ENCODE peak calls at places on chromosomes 11 and 22, in seven cellular contexts. Q is vagina, G is stomach, P is K562, W is transverse colon, J is spleen, Z is ovary. A is an unnamed sample.

GRCh38 chr11:111123463-111124398 is 121.8 kb upstream of the POU2AF2 start:
- DNase-seq in Q (no peak), G (no peak), P (no peak), W (no peak), J (no peak), Z (no peak), A (no peak)

GRCh38 chr11:57546869-57547518 is 9.6 kb downstream of the SMTNL1 start:
- DNase-seq in Q (no peak), G (no peak), P (peak), W (no peak), J (no peak), Z (no peak), A (no peak)

GRCh38 chr11:68164437-68164836 is 43.2 kb upstream of the CHKA start:
- DNase-seq in Q (no peak), G (no peak), P (no peak), W (no peak), J (no peak), Z (no peak), A (no peak)

GRCh38 chr11:130478881-130479280 is 30.4 kb downstream of the ADAMTS15 start:
- DNase-seq in Q (no peak), G (no peak), P (no peak), W (no peak), J (no peak), Z (no peak), A (no peak)

GRCh38 chr22:19419464-19420178 is 11.9 kb downstream of the HIRA start:
- DNase-seq in Q (no peak), G (no peak), P (peak), W (peak), J (no peak), Z (no peak), A (no peak)

GRCh38 chr11:83724704-83725114 is 438.5 kb upstream of the CCDC90B start:
- DNase-seq in Q (peak), G (peak), P (no peak), W (no peak), J (no peak), Z (peak), A (peak)

GRCh38 chr11:105611837-105612480 is 2.1 kb downstream of the GRIA4 start:
- DNase-seq in Q (no peak), G (no peak), P (no peak), W (no peak), J (no peak), Z (no peak), A (no peak)

GRCh38 chr11:706439-706956 is 467 bp downstream of the EPS8L2 start:
- DNase-seq in Q (no peak), G (peak), P (no peak), W (peak), J (no peak), Z (peak), A (no peak)

GRCh38 chr22:35525687-35526332 is 14.8 kb upstream of the RASD2 start:
- DNase-seq in Q (no peak), G (no peak), P (no peak), W (no peak), J (no peak), Z (no peak), A (no peak)

GRCh38 chr11:22192642-22193347 is at the start of gene ANO5:
- DNase-seq in Q (no peak), G (peak), P (peak), W (peak), J (peak), Z (peak), A (peak)

GRCh38 chr11:124551189-124551588 is 7.7 kb upstream of the OR8B12 start:
- DNase-seq in Q (no peak), G (no peak), P (no peak), W (no peak), J (no peak), Z (no peak), A (no peak)

GRCh38 chr22:19873138-19873959 is 18.7 kb upstream of the GNB1L start:
- DNase-seq in Q (no peak), G (no peak), P (no peak), W (peak), J (peak), Z (peak), A (peak)

GRCh38 chr22:30202531-30203006 is 44.0 kb downstream of the LIF start:
- DNase-seq in Q (no peak), G (peak), P (no peak), W (peak), J (no peak), Z (peak), A (peak)

GRCh38 chr11:110200836-110201235 is 95.6 kb downstream of the RDX start:
- DNase-seq in Q (no peak), G (no peak), P (no peak), W (no peak), J (no peak), Z (no peak), A (no peak)

GRCh38 chr11:74319139-74319538 is 7.7 kb upstream of the P4HA3 start:
- DNase-seq in Q (no peak), G (no peak), P (no peak), W (no peak), J (no peak), Z (no peak), A (no peak)

GRCh38 chr11:118406599-118407166 is 5.3 kb downstream of the ATP5MG start:
- DNase-seq in Q (no peak), G (no peak), P (no peak), W (peak), J (no peak), Z (no peak), A (no peak)

GRCh38 chr22:20131856-20132685 is 467 bp downstream of the ZDHHC8 start:
- DNase-seq in Q (no peak), G (peak), P (peak), W (peak), J (peak), Z (no peak), A (peak)

GRCh38 chr11:115501895-115502589 is 2.2 kb downstream of the CADM1 start:
- DNase-seq in Q (no peak), G (no peak), P (no peak), W (no peak), J (no peak), Z (no peak), A (no peak)

GRCh38 chr22:22939537-22940368 is 52.1 kb downstream of the IGLL5 start:
- DNase-seq in Q (no peak), G (no peak), P (no peak), W (peak), J (peak), Z (no peak), A (no peak)

GRCh38 chr22:37747090-37747714 is 50.4 kb downstream of the TRIOBP start:
- DNase-seq in Q (no peak), G (no peak), P (no peak), W (no peak), J (no peak), Z (peak), A (peak)

GRCh38 chr22:41664490-41664889 is 24.2 kb downstream of the SNU13 start:
- DNase-seq in Q (no peak), G (no peak), P (no peak), W (no peak), J (no peak), Z (no peak), A (no peak)

GRCh38 chr22:41661088-41661487 is 27.6 kb downstream of the SNU13 start:
- DNase-seq in Q (no peak), G (no peak), P (no peak), W (no peak), J (no peak), Z (no peak), A (no peak)

GRCh38 chr22:41668971-41669911 is 19.4 kb downstream of the SNU13 start:
- DNase-seq in Q (no peak), G (no peak), P (no peak), W (no peak), J (no peak), Z (no peak), A (no peak)

GRCh38 chr22:41661713-41662112 is 27.0 kb downstream of the SNU13 start:
- DNase-seq in Q (no peak), G (no peak), P (no peak), W (no peak), J (no peak), Z (no peak), A (no peak)

GRCh38 chr22:41664951-41665350 is 23.7 kb downstream of the SNU13 start:
- DNase-seq in Q (no peak), G (no peak), P (no peak), W (no peak), J (no peak), Z (no peak), A (no peak)
- TF ChIP-seq POLR2A in Q (no peak), G (no peak), P (no peak), W (no peak), J (no peak), Z (no peak), A (no peak)

DNA sequence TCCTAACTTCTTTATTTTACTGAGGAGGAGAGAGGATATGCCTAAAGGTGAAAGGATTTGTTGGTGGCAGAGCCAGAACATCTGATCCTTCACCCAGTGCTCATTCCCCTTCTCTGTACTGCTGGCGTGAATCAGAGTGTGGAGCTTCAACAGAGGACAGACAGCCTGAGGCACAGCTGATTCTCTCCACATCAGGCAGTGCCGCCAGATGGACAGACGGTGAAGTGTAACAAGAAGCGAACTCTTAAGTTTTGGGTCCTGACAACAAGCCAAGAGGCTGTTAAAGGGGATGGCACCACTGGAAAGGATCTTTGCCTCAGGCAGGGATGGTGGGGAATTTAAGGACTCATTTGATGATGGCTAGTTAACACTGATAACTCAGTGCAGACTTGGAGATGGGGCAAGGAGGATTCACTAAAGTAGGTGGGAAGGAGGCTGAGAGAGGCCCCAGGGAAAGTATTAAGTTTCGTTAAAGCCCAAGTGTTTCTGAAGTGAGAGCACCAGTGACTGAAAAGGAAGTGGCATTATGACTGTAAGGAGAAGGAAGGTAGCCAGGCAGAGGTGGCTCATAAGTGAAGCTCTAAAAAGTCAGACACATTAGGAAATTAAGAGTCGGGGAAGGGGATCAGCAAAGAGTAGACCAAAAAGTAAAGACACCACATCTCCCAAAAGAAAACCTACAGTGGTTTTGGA is 81.3 kb downstream of the CLPB start:
- DNase-seq in Q (no peak), G (no peak), P (peak), W (no peak), J (no peak), Z (no peak), A (peak)
- TF ChIP-seq CTCF in Q (no peak), G (no peak), P (peak), W (no peak), J (no peak), Z (no peak), A (peak)

GRCh38 chr11:62854825-62855570 is 15.6 kb upstream of the WDR74 start:
- DNase-seq in Q (no peak), G (no peak), P (no peak), W (no peak), J (no peak), Z (no peak), A (no peak)

GRCh38 chr11:62857541-62857982 is 18.2 kb upstream of the WDR74 start:
- DNase-seq in Q (no peak), G (no peak), P (no peak), W (no peak), J (no peak), Z (no peak), A (no peak)

GRCh38 chr11:62856333-62856910 is 17.0 kb upstream of the WDR74 start:
- DNase-seq in Q (no peak), G (no peak), P (no peak), W (no peak), J (peak), Z (no peak), A (no peak)

GRCh38 chr11:62854013-62854824 is 14.8 kb upstream of the WDR74 start:
- DNase-seq in Q (no peak), G (no peak), P (no peak), W (no peak), J (peak), Z (no peak), A (no peak)

DNA sequence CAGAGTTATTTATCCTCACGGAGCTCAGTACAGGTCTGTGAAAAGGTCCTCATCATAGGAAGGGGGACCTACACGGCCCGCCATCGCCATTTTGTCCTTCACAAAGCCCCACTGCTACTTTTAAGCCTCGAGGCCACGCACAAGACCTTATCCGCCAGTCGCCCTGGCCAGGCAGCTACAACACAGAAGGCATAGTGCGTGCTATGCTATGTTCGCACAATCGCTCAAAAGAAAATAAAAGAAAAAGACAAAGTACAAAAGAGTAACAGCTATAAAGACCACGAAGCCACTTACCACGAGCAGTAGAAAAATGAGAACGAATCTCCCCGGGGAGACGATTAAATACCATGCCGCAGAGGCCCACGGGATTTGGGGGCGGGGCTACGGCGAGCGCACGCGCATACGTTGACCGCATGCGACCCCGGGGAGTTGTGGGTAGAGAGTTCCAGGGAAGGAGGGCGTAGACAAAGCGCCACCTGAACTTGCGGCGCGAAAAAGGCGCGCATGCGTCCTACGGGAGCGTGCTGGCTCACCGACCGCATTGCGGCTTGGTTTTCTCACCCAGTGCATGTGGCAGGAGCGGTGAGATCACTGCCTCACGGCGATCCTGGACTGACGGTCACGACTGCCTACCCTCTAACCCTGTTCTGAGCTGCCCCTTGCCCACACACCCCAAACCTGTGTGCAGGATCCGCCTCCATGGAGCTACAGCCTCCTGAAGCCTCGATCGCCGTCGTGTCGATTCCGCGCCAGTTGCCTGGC is 16.4 kb upstream of the WDR74 start:
- DNase-seq in Q (peak), G (peak), P (peak), W (peak), J (peak), Z (peak), A (peak)
- TF ChIP-seq POLR2A in Q (no peak), G (no peak), P (peak), W (peak), J (peak), Z (peak), A (peak)

GRCh38 chr22:40015346-40015976 is 20.7 kb downstream of the FAM83F start:
- DNase-seq in Q (no peak), G (no peak), P (no peak), W (no peak), J (no peak), Z (no peak), A (no peak)
- TF ChIP-seq CTCF in Q (no peak), G (no peak), P (no peak), W (no peak), J (no peak), Z (no peak), A (no peak)

DNA sequence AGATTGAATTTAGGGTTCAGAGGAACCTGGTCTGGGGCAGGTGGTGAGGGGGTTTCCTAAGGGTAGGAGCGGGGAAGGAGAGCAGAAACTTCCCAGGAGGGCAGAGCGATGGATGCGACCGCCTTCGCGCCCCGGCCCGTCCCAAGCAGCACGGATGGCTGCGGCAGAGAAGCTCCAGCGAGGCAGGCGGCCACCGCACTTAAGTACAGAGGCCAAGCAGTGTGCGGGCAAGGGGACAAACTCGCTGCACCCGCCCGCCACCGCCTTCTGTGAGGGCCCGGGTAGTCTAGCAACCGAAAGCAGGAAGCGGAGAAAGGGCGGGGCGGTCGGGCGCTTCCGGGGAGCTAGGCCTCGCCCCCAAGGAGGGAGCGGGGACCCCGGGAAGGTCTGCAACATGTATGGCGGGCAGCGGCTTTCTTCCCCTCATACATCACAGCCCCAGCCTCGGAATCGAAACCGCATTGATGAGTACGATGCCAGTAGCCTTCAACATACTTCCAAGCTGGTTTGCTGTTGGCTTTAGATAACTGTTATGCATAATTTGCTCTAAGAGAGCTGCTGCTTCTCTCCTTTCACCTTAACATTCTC is at the start of gene AGBL2:
- DNase-seq in Q (no peak), G (peak), P (peak), W (peak), J (peak), Z (peak), A (peak)
- TF ChIP-seq POLR2A in Q (no peak), G (no peak), P (peak), W (peak), J (no peak), Z (peak), A (peak)

GRCh38 chr11:94563176-94563847 is 3.9 kb upstream of the PIWIL4 start:
- DNase-seq in Q (no peak), G (no peak), P (peak), W (no peak), J (no peak), Z (no peak), A (no peak)
- TF ChIP-seq CTCF in Q (no peak), G (no peak), P (peak), W (no peak), J (no peak), Z (no peak), A (no peak)

DNA sequence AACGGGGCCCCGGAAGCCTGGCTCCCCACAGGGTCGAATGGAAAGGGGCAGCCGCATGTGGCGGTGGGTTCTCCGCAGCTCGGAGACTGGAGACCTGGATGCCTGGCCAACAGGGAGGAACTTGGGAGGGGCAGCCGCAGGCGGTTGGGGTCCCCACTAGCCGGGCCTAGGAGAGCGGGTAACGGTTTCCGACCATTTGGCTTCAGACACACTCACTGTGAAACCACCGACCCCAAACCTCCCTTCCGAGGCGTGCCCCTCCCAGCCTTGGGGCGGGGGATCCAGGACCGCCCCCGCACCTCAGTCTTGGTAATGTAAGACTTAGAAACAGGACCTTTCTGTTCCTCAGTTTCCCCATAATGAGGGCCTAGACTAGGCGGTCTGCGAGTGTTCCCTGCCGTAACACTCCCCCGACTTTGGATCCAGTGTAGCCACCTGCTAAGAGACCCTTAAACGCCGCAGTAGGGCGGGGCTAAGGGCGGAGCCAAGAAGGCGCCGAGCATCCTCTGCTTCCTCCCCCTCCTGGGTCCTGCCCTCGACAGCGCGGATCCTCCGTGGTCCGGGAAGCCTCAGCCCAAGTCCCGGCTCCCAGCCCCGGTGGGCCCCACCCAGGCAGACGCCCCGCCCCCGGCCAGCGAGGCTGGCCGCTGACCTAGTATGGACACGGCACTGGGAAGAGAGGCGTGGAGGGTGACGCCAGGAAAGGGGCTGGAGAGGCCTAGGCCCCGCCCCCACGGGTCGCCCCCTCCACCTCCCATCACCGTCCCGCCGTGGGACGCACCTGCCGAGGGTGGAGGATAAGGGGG is 1.8 kb upstream of the RASGRP2 start:
- DNase-seq in Q (no peak), G (peak), P (peak), W (peak), J (peak), Z (peak), A (peak)
- TF ChIP-seq POLR2A in Q (no peak), G (no peak), P (peak), W (peak), J (no peak), Z (no peak), A (peak)

GRCh38 chr11:58888579-58888978 is 44.1 kb upstream of the GLYATL2 start:
- DNase-seq in Q (no peak), G (no peak), P (no peak), W (no peak), J (no peak), Z (no peak), A (no peak)

GRCh38 chr11:58898106-58898505 is 41.2 kb upstream of the GLYATL1 start:
- DNase-seq in Q (no peak), G (no peak), P (no peak), W (no peak), J (no peak), Z (no peak), A (no peak)

DNA sequence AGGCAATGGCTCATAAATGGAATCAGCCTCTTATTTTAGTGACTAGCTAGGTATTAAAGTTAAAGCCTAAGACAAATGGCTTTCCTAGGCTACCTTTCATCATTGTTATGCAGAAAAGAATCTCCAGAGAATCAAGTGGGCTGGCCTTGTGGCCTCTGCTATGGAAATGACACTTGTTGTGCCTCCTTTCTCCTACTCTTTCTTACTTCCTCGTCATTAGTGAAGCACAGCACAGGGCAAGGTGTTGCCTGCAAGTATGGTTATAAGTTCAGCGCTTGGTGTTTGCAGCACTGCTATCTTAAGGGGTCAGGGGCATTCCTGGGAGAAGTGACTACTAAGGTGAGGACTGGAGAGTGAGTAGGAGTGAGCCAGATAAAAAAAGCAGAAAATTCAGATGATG is 45.4 kb upstream of the GLYATL1 start:
- DNase-seq in Q (peak), G (no peak), P (no peak), W (no peak), J (no peak), Z (no peak), A (no peak)
- TF ChIP-seq CTCF in Q (no peak), G (no peak), P (no peak), W (no peak), J (no peak), Z (no peak), A (no peak)